ENCODE peak calls at places on chromosomes 16 and 17, in six cellular contexts. One of them, this sample, is unnamed.

GRCh38 chr17:41333836-41334235 is 16.8 kb downstream of the KRT33A start:
- DNase-seq in heart left ventricle: no peak
- DNase-seq in right lobe of liver: no peak
- DNase-seq in testis: no peak
- DNase-seq in uterus: no peak
- DNase-seq in endothelial cell of umbilical vein: no peak
- DNase-seq in this sample: no peak

GRCh38 chr16:30399435-30400186 is 4.4 kb downstream of the ZNF48 start:
- DNase-seq in heart left ventricle: no peak
- DNase-seq in right lobe of liver: no peak
- DNase-seq in testis: no peak
- DNase-seq in uterus: no peak
- DNase-seq in endothelial cell of umbilical vein: no peak
- DNase-seq in this sample: no peak

GRCh38 chr16:87443031-87443430 is 49.8 kb downstream of the ZCCHC14 start:
- DNase-seq in heart left ventricle: no peak
- DNase-seq in right lobe of liver: no peak
- DNase-seq in testis: no peak
- DNase-seq in uterus: no peak
- DNase-seq in endothelial cell of umbilical vein: no peak
- DNase-seq in this sample: no peak

GRCh38 chr17:71023631-71024030 is 854.3 kb downstream of the KCNJ2 start:
- DNase-seq in heart left ventricle: no peak
- DNase-seq in right lobe of liver: no peak
- DNase-seq in testis: no peak
- DNase-seq in uterus: no peak
- DNase-seq in endothelial cell of umbilical vein: no peak
- DNase-seq in this sample: peak; percentile 63

GRCh38 chr17:31700973-31701372 is 158.1 kb downstream of the COPRS start:
- DNase-seq in heart left ventricle: no peak
- DNase-seq in right lobe of liver: peak; percentile 7
- DNase-seq in testis: no peak
- DNase-seq in uterus: no peak
- DNase-seq in endothelial cell of umbilical vein: no peak
- DNase-seq in this sample: no peak

GRCh38 chr16:28596115-28596630 is 677 bp downstream of the SULT1A2 start:
- DNase-seq in heart left ventricle: no peak
- DNase-seq in right lobe of liver: peak; percentile 90
- DNase-seq in testis: no peak
- DNase-seq in uterus: no peak
- DNase-seq in endothelial cell of umbilical vein: no peak
- DNase-seq in this sample: peak; percentile 46

GRCh38 chr16:3618782-3619166 is 7.4 kb upstream of the SLX4 start:
- DNase-seq in heart left ventricle: no peak
- DNase-seq in right lobe of liver: peak; percentile 14
- DNase-seq in testis: no peak
- DNase-seq in uterus: no peak
- DNase-seq in endothelial cell of umbilical vein: no peak
- DNase-seq in this sample: no peak

GRCh38 chr16:67268136-67268579 is 11.2 kb upstream of the PLEKHG4 start:
- DNase-seq in heart left ventricle: peak; percentile 57
- DNase-seq in right lobe of liver: no peak
- DNase-seq in testis: no peak
- DNase-seq in uterus: no peak
- DNase-seq in endothelial cell of umbilical vein: peak; percentile 87
- DNase-seq in this sample: no peak

GRCh38 chr16:79381552-79382042 is 218.9 kb downstream of the MAF start:
- DNase-seq in heart left ventricle: no peak
- DNase-seq in right lobe of liver: no peak
- DNase-seq in testis: no peak
- DNase-seq in uterus: no peak
- DNase-seq in endothelial cell of umbilical vein: no peak
- DNase-seq in this sample: no peak

GRCh38 chr16:51540259-51540658 is 389.2 kb upstream of the SALL1 start:
- DNase-seq in heart left ventricle: no peak
- DNase-seq in right lobe of liver: no peak
- DNase-seq in testis: no peak
- DNase-seq in uterus: no peak
- DNase-seq in endothelial cell of umbilical vein: no peak
- DNase-seq in this sample: no peak
- H3K4me1 ChIP-seq in heart left ventricle: no peaks in the 10 kb centered on the region
- H3K4me1 ChIP-seq in right lobe of liver: no peaks in the 10 kb centered on the region
- H3K4me1 ChIP-seq in testis: no peaks in the 10 kb centered on the region
- H3K4me1 ChIP-seq in uterus: no peaks in the 10 kb centered on the region
- H3K4me1 ChIP-seq in endothelial cell of umbilical vein: peaks cover 21% of the 10 kb centered on the region
- H3K4me1 ChIP-seq in this sample: no peaks in the 10 kb centered on the region

GRCh38 chr17:38544175-38544838 is 61.4 kb downstream of the SRCIN1 start:
- DNase-seq in heart left ventricle: no peak
- DNase-seq in right lobe of liver: no peak
- DNase-seq in testis: no peak
- DNase-seq in uterus: no peak
- DNase-seq in endothelial cell of umbilical vein: no peak
- DNase-seq in this sample: no peak
- H3K27me3 ChIP-seq in heart left ventricle: peaks cover 7% of the 10 kb centered on the region
- H3K27me3 ChIP-seq in right lobe of liver: no peaks in the 10 kb centered on the region
- H3K27me3 ChIP-seq in testis: no peaks in the 10 kb centered on the region
- H3K27me3 ChIP-seq in uterus: no peaks in the 10 kb centered on the region
- H3K27me3 ChIP-seq in endothelial cell of umbilical vein: no peaks in the 10 kb centered on the region
- H3K27me3 ChIP-seq in this sample: no peaks in the 10 kb centered on the region

GRCh38 chr17:35068249-35068648 is 4.7 kb upstream of the RFFL start:
- DNase-seq in heart left ventricle: no peak
- DNase-seq in right lobe of liver: no peak
- DNase-seq in testis: no peak
- DNase-seq in uterus: no peak
- DNase-seq in endothelial cell of umbilical vein: no peak
- DNase-seq in this sample: no peak

GRCh38 chr17:35069311-35069710 is 5.8 kb upstream of the RFFL start:
- DNase-seq in heart left ventricle: no peak
- DNase-seq in right lobe of liver: no peak
- DNase-seq in testis: no peak
- DNase-seq in uterus: no peak
- DNase-seq in endothelial cell of umbilical vein: no peak
- DNase-seq in this sample: no peak

GRCh38 chr17:35065880-35066279 is 2.4 kb upstream of the RFFL start:
- DNase-seq in heart left ventricle: no peak
- DNase-seq in right lobe of liver: no peak
- DNase-seq in testis: no peak
- DNase-seq in uterus: no peak
- DNase-seq in endothelial cell of umbilical vein: no peak
- DNase-seq in this sample: no peak

GRCh38 chr17:35062284-35062683 is 1.2 kb downstream of the RFFL start:
- DNase-seq in heart left ventricle: no peak
- DNase-seq in right lobe of liver: no peak
- DNase-seq in testis: no peak
- DNase-seq in uterus: no peak
- DNase-seq in endothelial cell of umbilical vein: no peak
- DNase-seq in this sample: no peak

DNA sequence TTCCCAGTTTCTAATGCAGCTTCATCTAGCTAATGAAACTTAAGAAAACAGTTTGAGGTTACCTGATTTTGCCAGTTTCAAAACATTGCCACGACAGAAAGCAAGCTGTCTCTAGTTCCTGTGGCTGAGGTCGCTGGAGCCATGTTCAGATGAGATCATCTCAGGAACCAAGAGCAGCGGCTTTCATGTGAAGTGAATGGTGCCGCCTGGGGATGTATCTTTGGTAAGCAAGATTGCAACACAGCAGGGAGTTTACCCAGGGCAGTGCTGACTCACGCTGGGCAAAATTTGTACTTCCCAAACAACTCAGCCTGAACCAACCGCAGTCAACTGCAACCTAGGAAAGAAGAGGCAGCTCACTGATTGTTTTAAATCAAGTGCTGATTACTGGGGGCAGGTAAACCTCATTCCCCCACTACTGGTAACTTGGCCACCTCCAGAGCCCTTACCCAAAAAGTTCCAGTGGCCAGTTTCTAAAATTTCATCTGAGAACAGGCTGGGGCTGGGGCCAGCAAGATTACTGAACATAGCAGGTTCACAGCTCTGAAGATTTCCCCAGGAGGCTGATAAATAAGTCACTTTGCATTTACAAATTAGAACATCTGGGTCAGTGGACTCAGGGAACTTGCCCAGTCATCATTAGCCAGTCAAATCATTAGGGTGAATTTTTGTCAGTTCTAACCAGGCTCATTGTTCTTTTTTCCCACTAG is at the start of gene RFFL:
- DNase-seq in heart left ventricle: peak; percentile 76
- DNase-seq in right lobe of liver: peak; percentile 93
- DNase-seq in testis: peak; percentile 93
- DNase-seq in uterus: peak; percentile 92
- DNase-seq in endothelial cell of umbilical vein: peak; percentile 95
- DNase-seq in this sample: peak; percentile 96
- TF ChIP-seq POLR2A in heart left ventricle: no peak
- TF ChIP-seq POLR2A in right lobe of liver: peak; percentile 94
- TF ChIP-seq POLR2A in testis: no peak
- TF ChIP-seq POLR2A in uterus: peak; percentile 33
- TF ChIP-seq POLR2A in endothelial cell of umbilical vein: peak; percentile 28
- TF ChIP-seq POLR2A in this sample: no peak

GRCh38 chr16:49836668-49837067 is 19.2 kb downstream of the ZNF423 start:
- DNase-seq in heart left ventricle: no peak
- DNase-seq in right lobe of liver: no peak
- DNase-seq in testis: no peak
- DNase-seq in uterus: no peak
- DNase-seq in endothelial cell of umbilical vein: no peak
- DNase-seq in this sample: no peak

GRCh38 chr16:49838361-49838638 is 17.6 kb downstream of the ZNF423 start:
- DNase-seq in heart left ventricle: no peak
- DNase-seq in right lobe of liver: no peak
- DNase-seq in testis: no peak
- DNase-seq in uterus: no peak
- DNase-seq in endothelial cell of umbilical vein: no peak
- DNase-seq in this sample: no peak

GRCh38 chr16:49838639-49839461 is 17.1 kb downstream of the ZNF423 start:
- DNase-seq in heart left ventricle: no peak
- DNase-seq in right lobe of liver: no peak
- DNase-seq in testis: no peak
- DNase-seq in uterus: no peak
- DNase-seq in endothelial cell of umbilical vein: no peak
- DNase-seq in this sample: no peak

GRCh38 chr16:49836218-49836617 is 19.7 kb downstream of the ZNF423 start:
- DNase-seq in heart left ventricle: no peak
- DNase-seq in right lobe of liver: no peak
- DNase-seq in testis: no peak
- DNase-seq in uterus: no peak
- DNase-seq in endothelial cell of umbilical vein: no peak
- DNase-seq in this sample: no peak

GRCh38 chr16:49837673-49838360 is 18.1 kb downstream of the ZNF423 start:
- DNase-seq in heart left ventricle: no peak
- DNase-seq in right lobe of liver: no peak
- DNase-seq in testis: no peak
- DNase-seq in uterus: no peak
- DNase-seq in endothelial cell of umbilical vein: no peak
- DNase-seq in this sample: no peak
- H3K4me1 ChIP-seq in heart left ventricle: peaks cover 52% of the 10 kb centered on the region
- H3K4me1 ChIP-seq in right lobe of liver: no peaks in the 10 kb centered on the region
- H3K4me1 ChIP-seq in testis: peaks cover 49% of the 10 kb centered on the region
- H3K4me1 ChIP-seq in uterus: no peaks in the 10 kb centered on the region
- H3K4me1 ChIP-seq in endothelial cell of umbilical vein: peaks cover 2% of the 10 kb centered on the region
- H3K4me1 ChIP-seq in this sample: peaks cover 7% of the 10 kb centered on the region

GRCh38 chr17:36938566-36939058 is 1.3 kb downstream of the LHX1 start:
- DNase-seq in heart left ventricle: no peak
- DNase-seq in right lobe of liver: no peak
- DNase-seq in testis: no peak
- DNase-seq in uterus: no peak
- DNase-seq in endothelial cell of umbilical vein: no peak
- DNase-seq in this sample: no peak
- H3K27me3 ChIP-seq in heart left ventricle: peaks cover 100% of the 10 kb centered on the region
- H3K27me3 ChIP-seq in right lobe of liver: peaks cover 55% of the 10 kb centered on the region
- H3K27me3 ChIP-seq in testis: peaks cover 27% of the 10 kb centered on the region
- H3K27me3 ChIP-seq in uterus: peaks cover 86% of the 10 kb centered on the region
- H3K27me3 ChIP-seq in endothelial cell of umbilical vein: peaks cover 94% of the 10 kb centered on the region
- H3K27me3 ChIP-seq in this sample: peaks cover 94% of the 10 kb centered on the region

GRCh38 chr16:24731722-24732419 is 2.4 kb downstream of the TNRC6A start:
- DNase-seq in heart left ventricle: peak; percentile 69
- DNase-seq in right lobe of liver: peak; percentile 86
- DNase-seq in testis: peak; percentile 67
- DNase-seq in uterus: no peak
- DNase-seq in endothelial cell of umbilical vein: peak; percentile 36
- DNase-seq in this sample: peak; percentile 8
- TF ChIP-seq POLR2A in heart left ventricle: no peak
- TF ChIP-seq POLR2A in right lobe of liver: no peak
- TF ChIP-seq POLR2A in testis: no peak
- TF ChIP-seq POLR2A in uterus: no peak
- TF ChIP-seq POLR2A in endothelial cell of umbilical vein: no peak
- TF ChIP-seq POLR2A in this sample: no peak

GRCh38 chr17:61464121-61464905 is 12.1 kb downstream of the TBX4 start:
- DNase-seq in heart left ventricle: no peak
- DNase-seq in right lobe of liver: no peak
- DNase-seq in testis: no peak
- DNase-seq in uterus: no peak
- DNase-seq in endothelial cell of umbilical vein: no peak
- DNase-seq in this sample: no peak
- H3K4me1 ChIP-seq in heart left ventricle: no peaks in the 10 kb centered on the region
- H3K4me1 ChIP-seq in right lobe of liver: no peaks in the 10 kb centered on the region
- H3K4me1 ChIP-seq in testis: no peaks in the 10 kb centered on the region
- H3K4me1 ChIP-seq in uterus: no peaks in the 10 kb centered on the region
- H3K4me1 ChIP-seq in endothelial cell of umbilical vein: no peaks in the 10 kb centered on the region
- H3K4me1 ChIP-seq in this sample: no peaks in the 10 kb centered on the region

DNA sequence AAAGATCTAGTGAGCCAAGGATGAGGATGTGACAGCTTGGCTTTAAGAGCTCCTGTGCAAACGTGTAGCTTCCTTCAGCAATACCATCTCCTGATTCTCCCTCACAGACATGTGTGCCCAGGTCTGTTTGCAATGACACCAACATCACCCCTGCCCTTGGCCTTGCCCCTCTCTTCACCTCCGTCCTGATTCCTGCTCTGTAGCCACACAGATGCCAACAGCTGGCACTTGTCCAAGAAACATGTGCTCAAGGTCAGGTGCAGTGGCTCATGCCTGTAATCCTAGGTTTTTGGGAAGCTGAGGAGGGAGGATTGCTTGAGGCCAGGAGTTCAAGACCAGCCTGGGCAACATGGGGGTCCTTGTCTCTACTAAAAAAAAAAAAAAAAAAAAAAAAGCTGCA is 103.8 kb upstream of the CRHR1 start:
- DNase-seq in heart left ventricle: no peak
- DNase-seq in right lobe of liver: no peak
- DNase-seq in testis: no peak
- DNase-seq in uterus: no peak
- DNase-seq in endothelial cell of umbilical vein: no peak
- DNase-seq in this sample: no peak
- H3K27me3 ChIP-seq in heart left ventricle: peaks cover 1% of the 10 kb centered on the region
- H3K27me3 ChIP-seq in right lobe of liver: no peaks in the 10 kb centered on the region
- H3K27me3 ChIP-seq in testis: no peaks in the 10 kb centered on the region
- H3K27me3 ChIP-seq in uterus: no peaks in the 10 kb centered on the region
- H3K27me3 ChIP-seq in endothelial cell of umbilical vein: no peaks in the 10 kb centered on the region
- H3K27me3 ChIP-seq in this sample: no peaks in the 10 kb centered on the region

GRCh38 chr17:68019675-68020450 is 15.7 kb upstream of the KPNA2 start:
- DNase-seq in heart left ventricle: peak; percentile 98
- DNase-seq in right lobe of liver: peak; percentile 97
- DNase-seq in testis: peak; percentile 96
- DNase-seq in uterus: peak; percentile 96
- DNase-seq in endothelial cell of umbilical vein: peak; percentile 98
- DNase-seq in this sample: peak; percentile 97
- TF ChIP-seq POLR2A in heart left ventricle: no peak
- TF ChIP-seq POLR2A in right lobe of liver: peak; percentile 82
- TF ChIP-seq POLR2A in testis: no peak
- TF ChIP-seq POLR2A in uterus: peak; percentile 50
- TF ChIP-seq POLR2A in endothelial cell of umbilical vein: peak; percentile 91
- TF ChIP-seq POLR2A in this sample: no peak

This sample was measured in thyroid gland.